ENCODE peak calls at places on chromosomes 4 and X, in eight cellular contexts. N, C, S, A, W, I, F and Z are unnamed samples.

GRCh38 chr4:102543030-102543505 is 41.9 kb downstream of the NFKB1 start:
- DNase-seq in N (no peak), C (no peak), S (no peak), A (no peak), W (no peak), I (no peak), F (no peak), Z (no peak)

GRCh38 chrX:138775501-138775900 is 64.0 kb upstream of the FGF13 start:
- DNase-seq in N (peak; percentile 25), C (no peak), S (no peak), A (peak; percentile 5), W (no peak), I (peak; percentile 32), F (peak; percentile 25), Z (peak; percentile 38)

GRCh38 chrX:65596270-65596669 is 61.7 kb upstream of the LAS1L start:
- DNase-seq in N (no peak), C (no peak), S (peak; percentile 45), A (no peak), W (no peak), I (no peak), F (peak; percentile 54), Z (peak; percentile 45)

GRCh38 chr4:108681321-108681809 is 31.0 kb downstream of the OSTC start:
- DNase-seq in N (no peak), C (no peak), S (no peak), A (no peak), W (no peak), I (no peak), F (no peak), Z (no peak)

GRCh38 chr4:1711055-1711905 is 839 bp downstream of the SLBP start:
- DNase-seq in N (peak; percentile 50), C (no peak), S (no peak), A (no peak), W (peak; percentile 67), I (peak; percentile 38), F (peak; percentile 62), Z (no peak)

GRCh38 chrX:40471965-40472648 is 108.7 kb upstream of the ATP6AP2 start:
- DNase-seq in N (no peak), C (peak; percentile 4), S (no peak), A (peak; percentile 25), W (no peak), I (peak; percentile 46), F (peak; percentile 79), Z (peak; percentile 70)

GRCh38 chrX:110050386-110050785 is 47.5 kb downstream of the TMEM164 start:
- DNase-seq in N (no peak), C (no peak), S (no peak), A (no peak), W (no peak), I (no peak), F (no peak), Z (no peak)

GRCh38 chr4:2914220-2915126 is 48.7 kb downstream of the NOP14 start:
- DNase-seq in N (no peak), C (no peak), S (peak; percentile 39), A (no peak), W (no peak), I (no peak), F (no peak), Z (no peak)

GRCh38 chr4:100248476-100248875 is 58.2 kb upstream of the DDIT4L start:
- DNase-seq in N (no peak), C (no peak), S (no peak), A (no peak), W (no peak), I (no peak), F (no peak), Z (no peak)